ENCODE peak calls at places on chromosomes 2 and 18, in four cellular contexts. One of them, this sample, is unnamed.

GRCh38 chr18:8380926-8381325 is 228.3 kb upstream of the RAB12 start:
- DNase-seq in dorsolateral prefrontal cortex: no peak
- DNase-seq in fibroblast of the aortic adventitia: peak; percentile 60
- DNase-seq in sigmoid colon: no peak
- DNase-seq in this sample: no peak

GRCh38 chr2:191885103-191885502 is 38.2 kb upstream of the CAVIN2 start:
- DNase-seq in fibroblast of the aortic adventitia: peak; percentile 47
- DNase-seq in dorsolateral prefrontal cortex: no peak
- DNase-seq in sigmoid colon: no peak
- DNase-seq in this sample: no peak

GRCh38 chr2:172395503-172395902 is 31.9 kb upstream of the ITGA6 start:
- DNase-seq in dorsolateral prefrontal cortex: no peak
- DNase-seq in sigmoid colon: no peak
- DNase-seq in fibroblast of the aortic adventitia: peak; percentile 55
- DNase-seq in this sample: no peak

GRCh38 chr2:157444643-157445040 is 753 bp upstream of the CYTIP start:
- DNase-seq in fibroblast of the aortic adventitia: no peak
- DNase-seq in sigmoid colon: no peak
- DNase-seq in dorsolateral prefrontal cortex: no peak
- DNase-seq in this sample: no peak

GRCh38 chr18:55387139-55387984 is 200.6 kb downstream of the TCF4 start:
- DNase-seq in dorsolateral prefrontal cortex: no peak
- DNase-seq in fibroblast of the aortic adventitia: no peak
- DNase-seq in sigmoid colon: no peak
- DNase-seq in this sample: no peak

GRCh38 chr2:169877406-169877805 is 50.2 kb downstream of the UBR3 start:
- DNase-seq in dorsolateral prefrontal cortex: no peak
- DNase-seq in sigmoid colon: no peak
- DNase-seq in fibroblast of the aortic adventitia: peak; percentile 58
- DNase-seq in this sample: no peak

GRCh38 chr2:73339171-73339678 is 45.9 kb upstream of the EGR4 start:
- DNase-seq in dorsolateral prefrontal cortex: no peak
- DNase-seq in sigmoid colon: no peak
- DNase-seq in fibroblast of the aortic adventitia: no peak
- DNase-seq in this sample: no peak

GRCh38 chr18:51666717-51667320 is 469.3 kb upstream of the MEX3C start:
- DNase-seq in sigmoid colon: peak; percentile 68
- DNase-seq in fibroblast of the aortic adventitia: peak; percentile 16
- DNase-seq in dorsolateral prefrontal cortex: peak; percentile 54
- DNase-seq in this sample: no peak

GRCh38 chr2:74146929-74147728 is 583 bp downstream of the BOLA3 start:
- DNase-seq in dorsolateral prefrontal cortex: peak; percentile 4
- DNase-seq in sigmoid colon: no peak
- DNase-seq in fibroblast of the aortic adventitia: peak; percentile 31
- DNase-seq in this sample: no peak

GRCh38 chr2:50772607-50773006 is 259.3 kb downstream of the NRXN1 start:
- DNase-seq in fibroblast of the aortic adventitia: no peak
- DNase-seq in dorsolateral prefrontal cortex: no peak
- DNase-seq in sigmoid colon: no peak
- DNase-seq in this sample: no peak

GRCh38 chr2:62738981-62739936 is 33.7 kb downstream of the EHBP1 start:
- DNase-seq in fibroblast of the aortic adventitia: peak; percentile 62
- DNase-seq in dorsolateral prefrontal cortex: no peak
- DNase-seq in sigmoid colon: no peak
- DNase-seq in this sample: no peak

GRCh38 chr2:229342376-229342775 is 71.3 kb upstream of the PID1 start:
- DNase-seq in sigmoid colon: no peak
- DNase-seq in dorsolateral prefrontal cortex: peak; percentile 44
- DNase-seq in fibroblast of the aortic adventitia: peak; percentile 29
- DNase-seq in this sample: no peak

GRCh38 chr2:200177971-200178911 is 128.3 kb upstream of the SPATS2L start:
- DNase-seq in dorsolateral prefrontal cortex: peak; percentile 22
- DNase-seq in fibroblast of the aortic adventitia: peak; percentile 28
- DNase-seq in sigmoid colon: no peak
- DNase-seq in this sample: peak; percentile 49

GRCh38 chr2:14288016-14288415 is 344.5 kb upstream of the LRATD1 start:
- DNase-seq in fibroblast of the aortic adventitia: no peak
- DNase-seq in sigmoid colon: no peak
- DNase-seq in dorsolateral prefrontal cortex: no peak
- DNase-seq in this sample: no peak

GRCh38 chr18:75065251-75066000 is 143.5 kb downstream of the PTGR3 start:
- DNase-seq in sigmoid colon: no peak
- DNase-seq in dorsolateral prefrontal cortex: no peak
- DNase-seq in fibroblast of the aortic adventitia: no peak
- DNase-seq in this sample: no peak

GRCh38 chr18:58321986-58322385 is 278.0 kb downstream of the NEDD4L start:
- DNase-seq in dorsolateral prefrontal cortex: peak; percentile 65
- DNase-seq in fibroblast of the aortic adventitia: peak; percentile 84
- DNase-seq in sigmoid colon: peak; percentile 82
- DNase-seq in this sample: no peak

GRCh38 chr2:165632594-165632993 is 161.5 kb downstream of the GALNT3 start:
- DNase-seq in sigmoid colon: no peak
- DNase-seq in fibroblast of the aortic adventitia: no peak
- DNase-seq in dorsolateral prefrontal cortex: no peak
- DNase-seq in this sample: no peak

GRCh38 chr2:149383340-149383739 is 53.0 kb downstream of the LYPD6 start:
- DNase-seq in sigmoid colon: no peak
- DNase-seq in dorsolateral prefrontal cortex: no peak
- DNase-seq in fibroblast of the aortic adventitia: peak; percentile 31
- DNase-seq in this sample: peak; percentile 51

GRCh38 chr2:240339411-240340360 is 95.8 kb upstream of the GPC1 start:
- DNase-seq in sigmoid colon: no peak
- DNase-seq in dorsolateral prefrontal cortex: no peak
- DNase-seq in fibroblast of the aortic adventitia: no peak
- DNase-seq in this sample: no peak

GRCh38 chr2:199128476-199129214 is 329.1 kb downstream of the SATB2 start:
- DNase-seq in dorsolateral prefrontal cortex: no peak
- DNase-seq in fibroblast of the aortic adventitia: no peak
- DNase-seq in sigmoid colon: no peak
- DNase-seq in this sample: no peak

GRCh38 chr18:13570856-13571495 is 155.4 kb downstream of the FAM210A start:
- DNase-seq in sigmoid colon: no peak
- DNase-seq in fibroblast of the aortic adventitia: no peak
- DNase-seq in dorsolateral prefrontal cortex: no peak
- DNase-seq in this sample: no peak

GRCh38 chr2:9991829-9992273 is 40.4 kb downstream of the GRHL1 start:
- DNase-seq in fibroblast of the aortic adventitia: no peak
- DNase-seq in sigmoid colon: no peak
- DNase-seq in dorsolateral prefrontal cortex: no peak
- DNase-seq in this sample: no peak

GRCh38 chr2:224248944-224249371 is 152.9 kb downstream of the FAM124B start:
- DNase-seq in sigmoid colon: no peak
- DNase-seq in fibroblast of the aortic adventitia: peak; percentile 48
- DNase-seq in dorsolateral prefrontal cortex: no peak
- DNase-seq in this sample: no peak

GRCh38 chr2:151733781-151734672 is at the start of gene NEB:
- DNase-seq in dorsolateral prefrontal cortex: no peak
- DNase-seq in fibroblast of the aortic adventitia: no peak
- DNase-seq in sigmoid colon: no peak
- DNase-seq in this sample: no peak

GRCh38 chr18:70151554-70152130 is 53.8 kb downstream of the RTTN start:
- DNase-seq in sigmoid colon: no peak
- DNase-seq in dorsolateral prefrontal cortex: no peak
- DNase-seq in fibroblast of the aortic adventitia: no peak
- DNase-seq in this sample: no peak

GRCh38 chr2:11307764-11308415 is 36.5 kb downstream of the ROCK2 start:
- DNase-seq in dorsolateral prefrontal cortex: no peak
- DNase-seq in sigmoid colon: no peak
- DNase-seq in fibroblast of the aortic adventitia: no peak
- DNase-seq in this sample: no peak

GRCh38 chr2:109295070-109295780 is 166.2 kb downstream of the SH3RF3 start:
- DNase-seq in sigmoid colon: no peak
- DNase-seq in fibroblast of the aortic adventitia: no peak
- DNase-seq in dorsolateral prefrontal cortex: no peak
- DNase-seq in this sample: no peak

GRCh38 chr2:134455426-134455825 is 201.6 kb downstream of the MGAT5 start:
- DNase-seq in dorsolateral prefrontal cortex: no peak
- DNase-seq in fibroblast of the aortic adventitia: no peak
- DNase-seq in sigmoid colon: no peak
- DNase-seq in this sample: no peak

GRCh38 chr2:33318456-33318855 is 158.0 kb upstream of the RASGRP3 start:
- DNase-seq in dorsolateral prefrontal cortex: no peak
- DNase-seq in sigmoid colon: no peak
- DNase-seq in fibroblast of the aortic adventitia: no peak
- DNase-seq in this sample: no peak

GRCh38 chr2:214960677-214961076 is 151.2 kb upstream of the BARD1 start:
- DNase-seq in sigmoid colon: no peak
- DNase-seq in dorsolateral prefrontal cortex: no peak
- DNase-seq in fibroblast of the aortic adventitia: peak; percentile 22
- DNase-seq in this sample: no peak

GRCh38 chr2:56749152-56749752 is 565.5 kb downstream of the CCDC85A start:
- DNase-seq in sigmoid colon: no peak
- DNase-seq in fibroblast of the aortic adventitia: peak; percentile 66
- DNase-seq in dorsolateral prefrontal cortex: no peak
- DNase-seq in this sample: no peak

GRCh38 chr2:150060341-150060740 is 427.1 kb downstream of the RND3 start:
- DNase-seq in fibroblast of the aortic adventitia: peak; percentile 19
- DNase-seq in dorsolateral prefrontal cortex: no peak
- DNase-seq in sigmoid colon: no peak
- DNase-seq in this sample: no peak

GRCh38 chr2:172680595-172681176 is 55.0 kb upstream of the RAPGEF4 start:
- DNase-seq in fibroblast of the aortic adventitia: peak; percentile 94
- DNase-seq in dorsolateral prefrontal cortex: no peak
- DNase-seq in sigmoid colon: no peak
- DNase-seq in this sample: no peak

GRCh38 chr18:53441761-53442414 is 782.6 kb downstream of the MBD2 start:
- DNase-seq in dorsolateral prefrontal cortex: no peak
- DNase-seq in sigmoid colon: no peak
- DNase-seq in fibroblast of the aortic adventitia: no peak
- DNase-seq in this sample: no peak

GRCh38 chr2:38233231-38233983 is 143.7 kb downstream of the ATL2 start:
- DNase-seq in fibroblast of the aortic adventitia: peak; percentile 91
- DNase-seq in dorsolateral prefrontal cortex: no peak
- DNase-seq in sigmoid colon: no peak
- DNase-seq in this sample: no peak

GRCh38 chr2:79860233-79861058 is 347.6 kb downstream of the CTNNA2 start:
- DNase-seq in fibroblast of the aortic adventitia: peak; percentile 1
- DNase-seq in dorsolateral prefrontal cortex: no peak
- DNase-seq in sigmoid colon: no peak
- DNase-seq in this sample: no peak

DNA sequence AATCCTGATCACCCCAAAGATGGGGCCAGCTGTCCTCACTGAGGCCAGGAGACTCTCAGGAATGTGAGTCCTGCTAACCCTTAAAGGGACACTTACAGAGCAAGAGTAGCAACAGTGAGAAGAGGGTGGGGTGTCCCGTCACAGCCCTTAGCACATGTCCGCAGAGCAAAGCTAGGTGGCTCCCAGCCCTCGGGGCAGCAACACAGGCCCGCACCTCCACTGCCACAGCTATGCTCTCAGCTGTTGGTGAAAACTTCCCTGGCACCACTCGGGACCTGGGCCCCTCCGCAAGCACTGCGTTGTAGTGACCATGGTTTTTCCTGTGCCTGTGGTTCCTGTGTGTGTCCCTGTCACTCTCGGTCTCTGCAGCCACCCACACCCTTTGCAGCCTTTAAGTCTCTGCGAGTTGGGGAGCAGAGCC is 76.4 kb upstream of the UXS1 start:
- DNase-seq in fibroblast of the aortic adventitia: no peak
- DNase-seq in sigmoid colon: no peak
- DNase-seq in dorsolateral prefrontal cortex: no peak
- DNase-seq in this sample: no peak
- H3K4me3 ChIP-seq in fibroblast of the aortic adventitia: no peak overlapping the region
- H3K4me3 ChIP-seq in sigmoid colon: peak overlapping the region; percentile 45
- H3K4me3 ChIP-seq in dorsolateral prefrontal cortex: peak overlapping the region; percentile 46
- H3K4me3 ChIP-seq in this sample: no peak overlapping the region

DNA sequence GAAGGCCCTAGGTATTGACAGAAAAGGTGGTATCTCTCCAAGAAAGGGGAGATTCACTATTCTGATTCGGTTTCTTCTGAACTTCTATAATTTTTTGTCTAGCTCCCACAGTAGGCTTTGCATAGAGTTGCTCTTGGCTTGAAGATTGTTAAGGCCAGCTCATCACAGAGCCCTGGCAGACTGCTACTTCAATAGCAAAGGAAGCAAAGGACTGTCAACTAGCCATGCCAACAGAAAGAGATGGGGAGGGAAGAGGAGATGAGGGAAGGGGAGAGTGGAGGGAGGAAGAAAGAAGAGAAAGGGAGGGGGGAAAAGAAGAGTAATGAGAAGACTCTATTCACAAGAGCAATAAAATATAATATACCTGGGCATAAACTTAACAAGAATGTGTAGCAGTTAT is 102.6 kb downstream of the LOXHD1 start:
- DNase-seq in sigmoid colon: no peak
- DNase-seq in dorsolateral prefrontal cortex: no peak
- DNase-seq in fibroblast of the aortic adventitia: no peak
- DNase-seq in this sample: no peak
- H3K4me3 ChIP-seq in sigmoid colon: no peak overlapping the region
- H3K4me3 ChIP-seq in dorsolateral prefrontal cortex: no peak overlapping the region
- H3K4me3 ChIP-seq in fibroblast of the aortic adventitia: no peak overlapping the region
- H3K4me3 ChIP-seq in this sample: no peak overlapping the region

GRCh38 chr18:48565105-48565504 is 26.3 kb downstream of the CTIF start:
- DNase-seq in sigmoid colon: no peak
- DNase-seq in fibroblast of the aortic adventitia: no peak
- DNase-seq in dorsolateral prefrontal cortex: no peak
- DNase-seq in this sample: no peak
- H3K4me3 ChIP-seq in sigmoid colon: no peak overlapping the region
- H3K4me3 ChIP-seq in fibroblast of the aortic adventitia: no peak overlapping the region
- H3K4me3 ChIP-seq in dorsolateral prefrontal cortex: no peak overlapping the region
- H3K4me3 ChIP-seq in this sample: no peak overlapping the region

GRCh38 chr2:85871494-85872164 is 17.2 kb downstream of the ST3GAL5 start:
- DNase-seq in sigmoid colon: no peak
- DNase-seq in dorsolateral prefrontal cortex: no peak
- DNase-seq in fibroblast of the aortic adventitia: no peak
- DNase-seq in this sample: no peak

GRCh38 chr2:85878719-85879390 is 9.9 kb downstream of the ST3GAL5 start:
- DNase-seq in fibroblast of the aortic adventitia: peak; percentile 34
- DNase-seq in dorsolateral prefrontal cortex: no peak
- DNase-seq in sigmoid colon: no peak
- DNase-seq in this sample: no peak

GRCh38 chr2:85873679-85874078 is 15.1 kb downstream of the ST3GAL5 start:
- DNase-seq in fibroblast of the aortic adventitia: no peak
- DNase-seq in dorsolateral prefrontal cortex: no peak
- DNase-seq in sigmoid colon: no peak
- DNase-seq in this sample: no peak

GRCh38 chr2:85872536-85873161 is 16.1 kb downstream of the ST3GAL5 start:
- DNase-seq in dorsolateral prefrontal cortex: peak; percentile 34
- DNase-seq in sigmoid colon: no peak
- DNase-seq in fibroblast of the aortic adventitia: no peak
- DNase-seq in this sample: no peak

DNA sequence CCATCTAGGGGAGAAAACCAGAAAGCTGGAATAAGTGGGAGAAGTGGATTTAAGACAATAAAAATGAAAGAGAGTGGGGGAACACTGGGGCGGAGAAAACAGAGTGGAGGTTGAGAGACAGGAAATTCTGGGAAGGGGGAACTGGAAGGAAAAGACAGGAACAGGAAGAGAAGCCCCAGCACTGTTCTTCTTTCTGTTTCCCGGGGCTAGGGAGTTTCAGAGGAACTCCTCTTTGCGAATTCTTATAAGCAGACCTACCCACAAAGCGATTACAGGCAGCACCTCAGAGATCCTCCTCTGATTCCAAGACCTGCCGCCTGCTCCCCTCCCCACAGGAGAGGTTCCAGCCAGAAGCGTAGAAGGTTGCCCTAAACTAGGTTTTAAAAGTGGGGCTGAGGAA is 13.2 kb downstream of the ST3GAL5 start:
- DNase-seq in fibroblast of the aortic adventitia: no peak
- DNase-seq in sigmoid colon: no peak
- DNase-seq in dorsolateral prefrontal cortex: no peak
- DNase-seq in this sample: no peak
- H3K4me3 ChIP-seq in fibroblast of the aortic adventitia: no peak overlapping the region
- H3K4me3 ChIP-seq in sigmoid colon: no peak overlapping the region
- H3K4me3 ChIP-seq in dorsolateral prefrontal cortex: no peak overlapping the region
- H3K4me3 ChIP-seq in this sample: no peak overlapping the region